ENCODE peak calls at places on chromosome 21, in seven cellular contexts. T is trophoblast cell, V is IMR-90, O is H9, H is neuronal stem cell, Q is H1, Y is mesenchymal stem cell. W is an unnamed sample. For H3K79me1, the result is how much of the 10 kb centered on the place peaks cover.

GRCh38 chr21:39620856-39621255 is 8.1 kb downstream of the B3GALT5 start:
- DNase-seq in Y (no peak), Q (no peak), V (no peak), H (no peak), O (no peak), T (no peak), W (no peak)

GRCh38 chr21:45136927-45137611 is 62.7 kb downstream of the ADARB1 start:
- DNase-seq in O (peak), Y (peak), T (peak), H (peak), Q (peak), V (peak), W (peak)

GRCh38 chr21:38186869-38187268 is 69.9 kb upstream of the KCNJ15 start:
- DNase-seq in V (no peak), T (no peak), Q (no peak), Y (no peak), O (no peak), H (no peak), W (no peak)

GRCh38 chr21:17440955-17441354 is 71.9 kb upstream of the CXADR start:
- DNase-seq in Y (no peak), V (no peak), H (no peak), O (no peak), Q (no peak), T (no peak), W (no peak)

GRCh38 chr21:45523411-45524101 is 18.7 kb downstream of the SLC19A1 start:
- DNase-seq in V (no peak), O (no peak), T (no peak), Y (no peak), H (no peak), Q (no peak), W (no peak)

GRCh38 chr21:16974060-16974459 is 538.8 kb upstream of the CXADR start:
- DNase-seq in H (no peak), V (peak), T (no peak), Q (no peak), O (no peak), Y (no peak), W (no peak)

GRCh38 chr21:45790427-45790826 is 146.9 kb downstream of the PCBP3 start:
- DNase-seq in Q (no peak), Y (no peak), V (no peak), H (no peak), T (no peak), O (no peak), W (no peak)

GRCh38 chr21:15276243-15276642 is 211.4 kb upstream of the NRIP1 start:
- DNase-seq in Y (no peak), V (no peak), H (no peak), Q (no peak), T (peak), O (no peak), W (no peak)

GRCh38 chr21:45607021-45607921 is 36.3 kb upstream of the PCBP3 start:
- DNase-seq in O (peak), Y (no peak), H (no peak), V (peak), Q (no peak), T (no peak), W (no peak)

GRCh38 chr21:14513772-14514171 is 32.3 kb downstream of the SAMSN1 start:
- DNase-seq in O (no peak), V (no peak), Q (no peak), Y (no peak), T (no peak), H (no peak), W (no peak)

GRCh38 chr21:15141236-15141970 is 76.6 kb upstream of the NRIP1 start:
- DNase-seq in T (no peak), Y (no peak), Q (no peak), V (no peak), H (no peak), O (no peak), W (no peak)

GRCh38 chr21:37658994-37659458 is 257.2 kb downstream of the KCNJ6 start:
- DNase-seq in O (no peak), Y (peak), V (peak), T (peak), Q (no peak), H (no peak), W (peak)

GRCh38 chr21:15058718-15059316 is 6.0 kb downstream of the NRIP1 start:
- DNase-seq in T (peak), H (no peak), V (peak), Y (peak), O (no peak), Q (no peak), W (peak)

GRCh38 chr21:46007498-46007868 is 25.9 kb downstream of the COL6A1 start:
- DNase-seq in V (no peak), Q (no peak), T (no peak), Y (no peak), H (no peak), O (no peak), W (no peak)

GRCh38 chr21:46180778-46181391 is 3.4 kb downstream of the SPATC1L start:
- DNase-seq in O (peak), H (no peak), T (no peak), Y (no peak), Q (no peak), V (no peak), W (no peak)

GRCh38 chr21:44999972-45000636 is 60.3 kb downstream of the SLX9 start:
- DNase-seq in Q (no peak), V (no peak), T (peak), Y (no peak), H (no peak), O (no peak), W (no peak)

GRCh38 chr21:46324390-46325072 is 575 bp downstream of the PCNT start:
- DNase-seq in O (peak), V (peak), Y (peak), Q (peak), H (peak), T (peak), W (peak)

GRCh38 chr21:16086936-16087335 is 357.2 kb downstream of the USP25 start:
- DNase-seq in O (no peak), Y (no peak), T (no peak), V (no peak), H (no peak), Q (no peak), W (no peak)

GRCh38 chr21:34909492-34910292 is 139.4 kb downstream of the RUNX1 start:
- DNase-seq in T (no peak), V (peak), Y (peak), Q (no peak), O (no peak), H (no peak), W (peak)

GRCh38 chr21:45084121-45084520 is 9.7 kb downstream of the ADARB1 start:
- DNase-seq in V (no peak), O (no peak), T (no peak), Q (no peak), H (no peak), Y (no peak), W (no peak)

GRCh38 chr21:46118305-46118870 is 20.5 kb downstream of the COL6A2 start:
- DNase-seq in V (no peak), Y (no peak), T (no peak), H (no peak), O (peak), Q (no peak), W (no peak)

GRCh38 chr21:25986928-25987327 is 183.6 kb downstream of the APP start:
- DNase-seq in T (no peak), V (no peak), H (no peak), Y (no peak), Q (no peak), O (no peak), W (no peak)

GRCh38 chr21:46112731-46113215 is 14.9 kb downstream of the COL6A2 start:
- DNase-seq in H (no peak), V (no peak), O (peak), Y (no peak), T (no peak), Q (no peak), W (no peak)

GRCh38 chr21:37886120-37886519 is 30.1 kb downstream of the KCNJ6 start:
- DNase-seq in H (no peak), Q (no peak), V (no peak), T (no peak), Y (no peak), O (no peak), W (no peak)

GRCh38 chr21:45986316-45987051 is 4.9 kb downstream of the COL6A1 start:
- DNase-seq in H (no peak), T (no peak), V (no peak), Y (no peak), Q (no peak), O (no peak), W (no peak)

GRCh38 chr21:46121286-46122221 is 23.6 kb downstream of the COL6A2 start:
- DNase-seq in V (no peak), Y (no peak), Q (no peak), H (no peak), O (peak), T (no peak), W (no peak)

GRCh38 chr21:38434913-38435533 is 63.3 kb downstream of the ERG start:
- DNase-seq in T (no peak), V (peak), H (no peak), O (no peak), Q (no peak), Y (peak), W (no peak)

GRCh38 chr21:33655591-33656221 is 13.4 kb downstream of the ITSN1 start:
- DNase-seq in Y (peak), H (no peak), V (peak), T (peak), O (peak), Q (no peak), W (peak)

GRCh38 chr21:38669186-38669585 is 136.5 kb upstream of the ETS2 start:
- DNase-seq in T (peak), V (peak), Q (no peak), Y (peak), H (no peak), O (peak), W (peak)

GRCh38 chr21:17472592-17473271 is 40.1 kb upstream of the CXADR start:
- DNase-seq in Q (no peak), V (no peak), O (no peak), T (no peak), H (no peak), Y (no peak), W (no peak)

GRCh38 chr21:46150491-46151121 is 4.8 kb downstream of the FTCD start:
- DNase-seq in O (peak), H (no peak), Y (no peak), T (no peak), V (no peak), Q (no peak), W (no peak)

GRCh38 chr21:45634511-45635183 is 8.9 kb upstream of the PCBP3 start:
- DNase-seq in V (peak), Q (no peak), O (no peak), T (no peak), H (no peak), Y (no peak), W (no peak)

GRCh38 chr21:16279658-16280581 is 550.1 kb downstream of the USP25 start:
- DNase-seq in V (peak), H (peak), Y (peak), Q (peak), O (no peak), T (no peak), W (peak)

DNA sequence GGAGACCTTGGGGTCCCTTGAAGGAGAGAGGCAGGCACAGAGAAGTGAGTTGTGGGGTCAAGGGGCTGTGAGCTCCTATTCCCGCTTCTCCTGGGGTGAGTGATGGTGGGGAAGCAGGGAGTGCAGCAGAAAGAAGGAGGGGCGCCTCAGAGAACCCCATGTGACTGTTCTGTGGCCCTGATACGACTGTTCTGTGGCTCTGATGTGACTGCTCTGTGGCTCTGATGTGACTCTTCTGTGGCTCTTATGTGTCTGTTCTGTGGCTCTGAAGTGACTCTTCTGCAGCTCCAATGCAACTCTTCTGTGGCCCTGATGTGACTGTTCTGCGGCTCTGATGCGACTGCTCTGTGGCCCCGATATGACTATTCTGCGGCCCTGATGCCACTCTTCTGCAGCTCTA is 29.9 kb upstream of the UMODL1 start:
- DNase-seq in T (no peak), Y (no peak), H (no peak), O (no peak), Q (no peak), V (no peak), W (no peak)
- H3K79me1 ChIP-seq in T (under half), Y (under half), H (under half), O (under half), Q (under half), V (under half), W (under half)

DNA sequence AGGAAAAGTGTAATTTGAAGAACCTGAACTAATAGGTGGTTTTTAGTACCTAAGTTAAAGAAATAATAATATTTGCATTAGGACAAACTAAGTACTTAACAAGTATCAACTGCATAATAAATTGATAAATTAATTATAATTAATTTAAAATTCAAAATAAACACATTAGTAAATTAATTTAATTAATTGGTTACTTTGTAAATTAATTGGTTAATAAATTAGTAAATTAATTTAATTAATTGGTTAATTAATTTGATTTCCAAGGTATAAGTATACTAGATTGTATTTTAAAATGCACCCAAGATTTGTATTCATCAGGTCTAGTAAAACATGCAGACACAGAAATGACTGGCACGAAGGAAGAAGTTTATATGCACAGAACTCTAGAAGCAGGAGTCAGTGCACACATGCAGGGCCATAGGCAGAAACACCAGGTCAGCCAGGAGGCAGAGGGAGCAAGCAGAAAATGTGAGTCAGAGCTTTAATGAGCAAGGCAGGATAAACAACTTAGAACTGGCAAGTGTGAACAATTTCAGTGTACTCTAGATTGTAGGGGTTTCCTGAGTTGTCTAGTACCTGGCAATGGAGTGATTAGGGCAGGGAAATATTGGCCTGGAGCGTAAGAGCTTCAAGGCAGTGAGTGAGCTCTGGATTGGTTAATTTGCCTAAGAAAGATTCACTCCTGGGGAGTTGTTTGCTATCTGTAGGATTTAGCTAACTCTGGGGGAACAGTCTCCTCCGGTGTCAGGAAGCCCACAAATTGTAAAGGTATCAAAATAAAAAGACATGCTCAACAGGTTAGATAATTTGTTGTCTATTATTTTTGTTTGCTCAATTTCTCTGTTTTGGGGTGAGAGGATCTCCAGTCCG is 665.7 kb downstream of the MRPL39 start:
- DNase-seq in H (no peak), V (no peak), Y (no peak), O (no peak), Q (no peak), T (no peak), W (peak)
- H3K79me1 ChIP-seq in H (under half), V (under half), Y (under half), O (under half), Q (under half), T (under half), W (under half)

DNA sequence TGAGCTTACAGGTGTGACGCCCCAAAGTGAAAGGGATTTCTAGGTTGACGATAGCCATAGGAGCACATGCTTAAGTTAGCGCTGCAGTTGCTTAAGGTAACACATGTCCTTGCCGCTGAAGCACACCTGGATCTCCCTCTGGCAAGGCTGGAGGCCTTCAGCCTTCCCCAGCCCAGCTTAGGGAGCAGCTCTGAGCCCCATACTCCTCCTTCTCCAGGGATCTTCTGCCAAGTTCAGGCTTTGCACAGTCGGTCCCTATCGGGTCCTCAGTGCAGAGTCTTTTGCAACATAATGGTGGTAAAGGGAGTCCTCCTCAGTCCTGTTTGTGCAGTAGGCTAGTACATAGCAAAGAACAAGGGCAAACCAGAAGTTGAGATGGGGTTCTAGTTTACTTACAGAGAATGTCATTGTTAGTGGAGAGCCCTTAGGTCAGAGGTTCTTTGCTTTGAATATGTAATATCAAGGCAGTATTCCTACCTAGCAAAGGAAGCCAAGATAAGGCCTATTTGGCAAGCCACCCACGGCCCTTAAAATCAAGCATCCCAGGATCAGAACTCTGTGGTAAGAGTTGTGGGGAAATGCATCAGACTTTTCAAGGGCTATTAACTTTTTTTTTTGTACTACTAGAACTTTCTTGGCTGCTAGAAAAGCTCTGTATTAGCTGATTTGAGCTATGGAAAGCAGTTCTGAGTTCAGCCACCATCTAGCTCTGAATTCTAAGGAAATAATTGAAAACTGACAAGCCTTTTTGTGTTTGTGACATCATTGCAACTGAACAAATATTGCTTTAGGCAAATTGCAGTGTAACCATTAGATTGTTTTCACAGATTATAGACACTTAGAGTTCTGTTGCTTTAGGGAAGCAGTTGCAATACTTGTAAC is 1.4 kb downstream of the EVA1C start:
- DNase-seq in T (no peak), V (no peak), Y (no peak), O (no peak), Q (no peak), H (no peak), W (no peak)
- H3K79me1 ChIP-seq in T (under half), V (under half), Y (under half), O (under half), Q (under half), H (under half), W (under half)

DNA sequence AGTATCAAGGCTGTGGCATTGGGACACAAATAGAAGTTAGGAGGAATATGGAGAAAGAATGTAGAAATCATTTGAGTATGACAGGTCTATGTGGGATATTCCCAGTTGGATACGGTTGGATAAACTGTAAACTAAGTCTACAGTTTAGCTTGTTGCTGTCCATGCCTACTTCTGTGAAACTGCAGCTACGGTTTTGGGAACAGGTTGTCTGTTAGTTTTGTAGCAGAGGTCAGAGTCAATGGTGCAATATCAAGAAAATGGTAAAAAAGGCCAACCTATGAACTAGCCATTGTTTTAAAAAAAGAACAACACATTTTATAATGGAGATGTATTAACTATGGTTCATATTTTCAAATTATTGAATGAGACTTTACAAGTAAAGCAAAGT is 23.8 kb downstream of the BACH1 start:
- DNase-seq in Q (no peak), V (no peak), Y (no peak), H (no peak), T (no peak), O (no peak), W (no peak)
- H3K79me1 ChIP-seq in Q (under half), V (half or more), Y (under half), H (under half), T (under half), O (under half), W (under half)

GRCh38 chr21:27129694-27130093 is 162.8 kb upstream of the ADAMTS5 start:
- DNase-seq in Y (no peak), Q (no peak), V (no peak), T (no peak), H (no peak), O (no peak), W (no peak)

GRCh38 chr21:27132270-27132669 is 165.4 kb upstream of the ADAMTS5 start:
- DNase-seq in H (no peak), T (peak), Y (peak), V (peak), Q (no peak), O (no peak), W (peak)

GRCh38 chr21:27126140-27126539 is 159.3 kb upstream of the ADAMTS5 start:
- DNase-seq in Q (no peak), Y (no peak), O (no peak), H (no peak), T (no peak), V (no peak), W (no peak)

GRCh38 chr21:27129215-27129614 is 162.3 kb upstream of the ADAMTS5 start:
- DNase-seq in V (no peak), H (no peak), T (peak), Q (no peak), O (no peak), Y (no peak), W (peak)

GRCh38 chr21:27130152-27130551 is 163.3 kb upstream of the ADAMTS5 start:
- DNase-seq in H (no peak), Y (no peak), Q (no peak), T (no peak), O (no peak), V (no peak), W (no peak)
- H3K79me1 ChIP-seq in H (under half), Y (under half), Q (under half), T (under half), O (under half), V (under half), W (under half)

DNA sequence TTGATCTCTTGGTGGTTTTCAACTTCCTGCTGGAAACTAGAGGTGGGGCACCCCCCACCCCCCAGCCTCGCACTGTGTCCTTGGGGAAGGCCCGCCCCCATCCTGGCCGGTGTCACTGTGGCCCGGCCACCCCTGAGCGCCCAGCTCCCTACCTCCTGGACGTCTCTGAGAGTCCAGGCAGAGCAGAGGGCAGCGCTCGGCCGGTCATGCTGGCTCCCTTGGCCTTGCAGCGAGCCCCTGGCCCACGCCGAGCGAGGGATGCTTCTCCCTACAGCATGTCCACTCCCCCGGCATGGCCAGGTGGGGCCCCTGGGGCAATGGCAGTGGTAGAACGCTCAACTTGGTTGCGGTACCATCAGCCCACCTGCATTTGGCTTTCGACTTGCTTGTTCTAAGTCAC is 28.7 kb upstream of the TRAPPC10 start:
- DNase-seq in O (no peak), Y (no peak), V (no peak), T (no peak), Q (no peak), H (no peak), W (no peak)
- H3K79me1 ChIP-seq in O (under half), Y (under half), V (under half), T (under half), Q (under half), H (under half), W (under half)

DNA sequence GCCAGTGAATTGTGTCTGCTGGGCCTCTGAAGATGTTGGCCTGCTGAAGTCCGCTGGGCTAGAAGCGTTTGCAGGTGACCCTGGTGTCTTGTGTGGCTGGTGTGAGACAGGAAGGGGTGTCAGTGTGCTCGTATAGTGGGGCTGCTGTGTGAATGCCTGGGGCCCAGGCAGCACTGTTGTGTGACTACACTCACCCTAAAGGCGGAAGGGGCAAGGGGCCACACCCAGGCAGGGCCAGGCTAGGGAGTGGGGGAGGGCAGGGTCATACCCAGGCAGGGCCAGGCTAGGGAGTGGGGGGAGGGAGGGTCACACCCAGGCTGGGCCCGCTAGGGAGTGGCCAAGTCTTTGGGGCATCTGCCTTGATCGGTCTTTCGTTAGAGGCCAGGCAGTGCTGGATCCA is 25.0 kb downstream of the PDXK start:
- DNase-seq in H (no peak), T (no peak), V (no peak), O (no peak), Y (no peak), Q (no peak), W (no peak)
- H3K79me1 ChIP-seq in H (under half), T (under half), V (half or more), O (under half), Y (under half), Q (under half), W (under half)

W was measured in mesendoderm.